ENCODE peak calls at places on chromosomes 4 and X, in five cellular contexts. One of them, this sample, is unnamed.

GRCh38 chrX:93580634-93581033 is 92.7 kb downstream of the NAP1L3 start:
- DNase-seq in GM23248: no peak
- DNase-seq in stimulated activated naive CD8-positive, alpha-beta T cell treated with anti-CD3 and anti-CD28 coated beads, Interleukin-15, Interleukin-2, amounts not matched to agents 100 U/mL and 50 U/mL, for 24 hours: no peak
- DNase-seq in lower lobe of right lung: no peak
- DNase-seq in GM12891: no peak
- DNase-seq in this sample: no peak

GRCh38 chrX:108699368-108699767 is 37.0 kb downstream of the IRS4 start:
- DNase-seq in GM23248: peak; percentile 55
- DNase-seq in stimulated activated naive CD8-positive, alpha-beta T cell treated with anti-CD3 and anti-CD28 coated beads, Interleukin-15, Interleukin-2, amounts not matched to agents 100 U/mL and 50 U/mL, for 24 hours: no peak
- DNase-seq in lower lobe of right lung: no peak
- DNase-seq in GM12891: no peak
- DNase-seq in this sample: peak; percentile 30

GRCh38 chrX:110212299-110212698 is 105.6 kb downstream of the AMMECR1 start:
- DNase-seq in GM23248: peak; percentile 20
- DNase-seq in stimulated activated naive CD8-positive, alpha-beta T cell treated with anti-CD3 and anti-CD28 coated beads, Interleukin-15, Interleukin-2, amounts not matched to agents 100 U/mL and 50 U/mL, for 24 hours: no peak
- DNase-seq in lower lobe of right lung: no peak
- DNase-seq in GM12891: no peak
- DNase-seq in this sample: no peak

GRCh38 chr4:145735330-145735638 is 55.3 kb downstream of the C4orf51 start:
- DNase-seq in GM23248: peak; percentile 97
- DNase-seq in stimulated activated naive CD8-positive, alpha-beta T cell treated with anti-CD3 and anti-CD28 coated beads, Interleukin-15, Interleukin-2, amounts not matched to agents 100 U/mL and 50 U/mL, for 24 hours: no peak
- DNase-seq in lower lobe of right lung: no peak
- DNase-seq in GM12891: no peak
- DNase-seq in this sample: peak; percentile 75

GRCh38 chrX:136616987-136617685 is 30.8 kb upstream of the CD40LG start:
- DNase-seq in GM23248: no peak
- DNase-seq in stimulated activated naive CD8-positive, alpha-beta T cell treated with anti-CD3 and anti-CD28 coated beads, Interleukin-15, Interleukin-2, amounts not matched to agents 100 U/mL and 50 U/mL, for 24 hours: no peak
- DNase-seq in lower lobe of right lung: no peak
- DNase-seq in GM12891: no peak
- DNase-seq in this sample: no peak

GRCh38 chrX:73765776-73766465 is 202.9 kb downstream of the CHIC1 start:
- DNase-seq in GM23248: no peak
- DNase-seq in stimulated activated naive CD8-positive, alpha-beta T cell treated with anti-CD3 and anti-CD28 coated beads, Interleukin-15, Interleukin-2, amounts not matched to agents 100 U/mL and 50 U/mL, for 24 hours: no peak
- DNase-seq in lower lobe of right lung: no peak
- DNase-seq in GM12891: no peak
- DNase-seq in this sample: no peak

GRCh38 chr4:14831447-14831846 is 170.8 kb upstream of the CPEB2 start:
- DNase-seq in GM23248: no peak
- DNase-seq in stimulated activated naive CD8-positive, alpha-beta T cell treated with anti-CD3 and anti-CD28 coated beads, Interleukin-15, Interleukin-2, amounts not matched to agents 100 U/mL and 50 U/mL, for 24 hours: no peak
- DNase-seq in lower lobe of right lung: no peak
- DNase-seq in GM12891: no peak
- DNase-seq in this sample: no peak

GRCh38 chr4:70728096-70728495 is 6.3 kb downstream of the RUFY3 start:
- DNase-seq in GM23248: no peak
- DNase-seq in stimulated activated naive CD8-positive, alpha-beta T cell treated with anti-CD3 and anti-CD28 coated beads, Interleukin-15, Interleukin-2, amounts not matched to agents 100 U/mL and 50 U/mL, for 24 hours: no peak
- DNase-seq in lower lobe of right lung: no peak
- DNase-seq in GM12891: no peak
- DNase-seq in this sample: no peak

GRCh38 chr4:107825072-107825789 is 499 bp downstream of the SGMS2 start:
- DNase-seq in GM23248: peak; percentile 78
- DNase-seq in stimulated activated naive CD8-positive, alpha-beta T cell treated with anti-CD3 and anti-CD28 coated beads, Interleukin-15, Interleukin-2, amounts not matched to agents 100 U/mL and 50 U/mL, for 24 hours: no peak
- DNase-seq in lower lobe of right lung: peak; percentile 83
- DNase-seq in GM12891: no peak
- DNase-seq in this sample: peak; percentile 72

GRCh38 chrX:49176421-49177326 is 5.0 kb downstream of the PLP2 start:
- DNase-seq in GM23248: no peak
- DNase-seq in stimulated activated naive CD8-positive, alpha-beta T cell treated with anti-CD3 and anti-CD28 coated beads, Interleukin-15, Interleukin-2, amounts not matched to agents 100 U/mL and 50 U/mL, for 24 hours: no peak
- DNase-seq in lower lobe of right lung: peak; percentile 56
- DNase-seq in GM12891: no peak
- DNase-seq in this sample: no peak

GRCh38 chr4:15925830-15926229 is 12.7 kb downstream of the FGFBP1 start:
- DNase-seq in GM23248: no peak
- DNase-seq in stimulated activated naive CD8-positive, alpha-beta T cell treated with anti-CD3 and anti-CD28 coated beads, Interleukin-15, Interleukin-2, amounts not matched to agents 100 U/mL and 50 U/mL, for 24 hours: no peak
- DNase-seq in lower lobe of right lung: no peak
- DNase-seq in GM12891: no peak
- DNase-seq in this sample: no peak

GRCh38 chr4:121050251-121050650 is 22.1 kb downstream of the NDNF start:
- DNase-seq in GM23248: peak; percentile 26
- DNase-seq in stimulated activated naive CD8-positive, alpha-beta T cell treated with anti-CD3 and anti-CD28 coated beads, Interleukin-15, Interleukin-2, amounts not matched to agents 100 U/mL and 50 U/mL, for 24 hours: no peak
- DNase-seq in lower lobe of right lung: no peak
- DNase-seq in GM12891: no peak
- DNase-seq in this sample: peak; percentile 10

GRCh38 chrX:132125906-132126305 is 1.9 kb downstream of the FRMD7 start:
- DNase-seq in GM23248: no peak
- DNase-seq in stimulated activated naive CD8-positive, alpha-beta T cell treated with anti-CD3 and anti-CD28 coated beads, Interleukin-15, Interleukin-2, amounts not matched to agents 100 U/mL and 50 U/mL, for 24 hours: no peak
- DNase-seq in lower lobe of right lung: no peak
- DNase-seq in GM12891: no peak
- DNase-seq in this sample: no peak

GRCh38 chr4:87657525-87657924 is 7.4 kb downstream of the DMP1 start:
- DNase-seq in GM23248: peak; percentile 28
- DNase-seq in stimulated activated naive CD8-positive, alpha-beta T cell treated with anti-CD3 and anti-CD28 coated beads, Interleukin-15, Interleukin-2, amounts not matched to agents 100 U/mL and 50 U/mL, for 24 hours: no peak
- DNase-seq in lower lobe of right lung: no peak
- DNase-seq in GM12891: no peak
- DNase-seq in this sample: no peak

GRCh38 chr4:53161475-53162423 is 204.1 kb downstream of the SCFD2 start:
- DNase-seq in GM23248: peak; percentile 26
- DNase-seq in stimulated activated naive CD8-positive, alpha-beta T cell treated with anti-CD3 and anti-CD28 coated beads, Interleukin-15, Interleukin-2, amounts not matched to agents 100 U/mL and 50 U/mL, for 24 hours: no peak
- DNase-seq in lower lobe of right lung: no peak
- DNase-seq in GM12891: no peak
- DNase-seq in this sample: no peak

GRCh38 chrX:148914783-148915182 is 414.4 kb downstream of the AFF2 start:
- DNase-seq in GM23248: no peak
- DNase-seq in stimulated activated naive CD8-positive, alpha-beta T cell treated with anti-CD3 and anti-CD28 coated beads, Interleukin-15, Interleukin-2, amounts not matched to agents 100 U/mL and 50 U/mL, for 24 hours: no peak
- DNase-seq in lower lobe of right lung: no peak
- DNase-seq in GM12891: no peak
- DNase-seq in this sample: no peak